ENCODE peak calls at places on chromosome X, in four cellular contexts. O is ascending aorta; Z is mesenteric fat pad; H is activated T-cell treated with anti-CD3 and anti-CD28 coated beads, Interleukin-2, amount 50 U/mL, for 1 hour. W is an unnamed sample.

GRCh38 chrX:111812889-111813563 is 63.0 kb upstream of the TRPC5OS start:
- DNase-seq in O (no peak), Z (no peak), H (no peak), W (no peak)

GRCh38 chrX:19576742-19577141 is 61.4 kb upstream of the MAP3K15 start:
- DNase-seq in O (no peak), Z (no peak), H (no peak), W (no peak)

GRCh38 chrX:129433461-129433860 is 89.8 kb downstream of the SMARCA1 start:
- DNase-seq in O (no peak), Z (no peak), H (no peak), W (no peak)

GRCh38 chrX:146243071-146243470 is 425.4 kb downstream of the SLITRK2 start:
- DNase-seq in O (no peak), Z (no peak), H (no peak), W (no peak)

GRCh38 chrX:131895002-131895401 is 128.1 kb upstream of the STK26 start:
- DNase-seq in O (no peak), Z (no peak), H (no peak), W (no peak)

GRCh38 chrX:113929004-113929403 is 654.9 kb upstream of the HTR2C start:
- DNase-seq in O (no peak), Z (no peak), H (no peak), W (no peak)

GRCh38 chrX:102154900-102155805 is 624 bp downstream of the BEX5 start:
- DNase-seq in O (no peak), Z (no peak), H (peak), W (no peak)

GRCh38 chrX:45699158-45699557 is 498.5 kb upstream of the DIPK2B start:
- DNase-seq in O (no peak), Z (no peak), H (no peak), W (no peak)

GRCh38 chrX:80004458-80004857 is 10.1 kb upstream of the TBX22 start:
- DNase-seq in O (no peak), Z (no peak), H (no peak), W (no peak)

GRCh38 chrX:32137525-32137924 is 1065.7 kb upstream of the FTHL17 start:
- DNase-seq in O (no peak), Z (no peak), H (no peak), W (no peak)

GRCh38 chrX:68685722-68686683 is 38.5 kb downstream of the STARD8 start:
- DNase-seq in O (no peak), Z (no peak), H (no peak), W (no peak)

GRCh38 chrX:106898462-106898861 is 4.7 kb downstream of the RIPPLY1 start:
- DNase-seq in O (no peak), Z (no peak), H (no peak), W (no peak)

GRCh38 chrX:113699939-113700338 is 859.3 kb upstream of the AMOT start:
- DNase-seq in O (no peak), Z (no peak), H (no peak), W (no peak)

GRCh38 chrX:46770006-46770816 is 11.3 kb upstream of the SLC9A7 start:
- DNase-seq in O (no peak), Z (no peak), H (no peak), W (no peak)

GRCh38 chrX:44305921-44306320 is 37.6 kb downstream of the EFHC2 start:
- DNase-seq in O (no peak), Z (no peak), H (no peak), W (no peak)

GRCh38 chrX:155577682-155578081 is 35.1 kb downstream of the TMLHE start:
- DNase-seq in O (no peak), Z (no peak), H (no peak), W (no peak)

GRCh38 chrX:13487731-13488505 is 81.5 kb upstream of the EGFL6 start:
- DNase-seq in O (no peak), Z (no peak), H (no peak), W (peak)

GRCh38 chrX:79065696-79066095 is 78.8 kb upstream of the GPR174 start:
- DNase-seq in O (no peak), Z (no peak), H (no peak), W (peak)

GRCh38 chrX:70527610-70528009 is 83.0 kb downstream of the DLG3 start:
- DNase-seq in O (no peak), Z (no peak), H (no peak), W (no peak)

GRCh38 chrX:43003204-43003565 is 225.2 kb upstream of the PPP1R2C start:
- DNase-seq in O (no peak), Z (no peak), H (no peak), W (no peak)

GRCh38 chrX:124231454-124231853 is 101.0 kb upstream of the TEX13D start:
- DNase-seq in O (no peak), Z (no peak), H (no peak), W (no peak)

GRCh38 chrX:3576886-3577516 is 136.4 kb downstream of the PRKX start:
- DNase-seq in O (no peak), Z (no peak), H (no peak), W (no peak)

GRCh38 chrX:68938244-68939004 is 109.6 kb downstream of the EFNB1 start:
- DNase-seq in O (no peak), Z (no peak), H (no peak), W (no peak)

GRCh38 chrX:54550821-54551220 is 20.8 kb downstream of the GNL3L start:
- DNase-seq in O (no peak), Z (no peak), H (no peak), W (no peak)

GRCh38 chrX:20060961-20061868 is 55.5 kb downstream of the MAP7D2 start:
- DNase-seq in O (no peak), Z (no peak), H (no peak), W (peak)

GRCh38 chrX:71911731-71912050 is 1.0 kb downstream of the NHSL2 start:
- DNase-seq in O (no peak), Z (no peak), H (no peak), W (no peak)

GRCh38 chrX:3271485-3272186 is 74.8 kb downstream of the MXRA5 start:
- DNase-seq in O (no peak), Z (no peak), H (no peak), W (no peak)

GRCh38 chrX:103376979-103377324 is 614 bp downstream of the BEX3 start:
- DNase-seq in O (no peak), Z (no peak), H (no peak), W (no peak)

GRCh38 chrX:94515009-94515408 is 841.0 kb downstream of the FAM133A start:
- DNase-seq in O (no peak), Z (no peak), H (no peak), W (no peak)

GRCh38 chrX:49919617-49920016 is 2.8 kb upstream of the CLCN5 start:
- DNase-seq in O (no peak), Z (no peak), H (peak), W (no peak)

GRCh38 chrX:3026074-3026588 is 15.1 kb upstream of the ARSF start:
- DNase-seq in O (no peak), Z (no peak), H (no peak), W (no peak)

W was measured in Peyer's patch.